ENCODE peak calls at places on chromosomes 16 and 17, in six cellular contexts. N is GM12878, F is transverse colon, V is esophagus muscularis mucosa, G is tibial nerve, Z is stomach. O is an unnamed sample.

GRCh38 chr16:88375236-88376052 is 7.3 kb upstream of the ZNF469 start:
- DNase-seq in N (no peak), F (no peak), V (no peak), G (no peak), Z (no peak), O (no peak)

GRCh38 chr17:52170963-52171572 is 12.6 kb upstream of the CA10 start:
- DNase-seq in N (no peak), F (no peak), V (no peak), G (no peak), Z (peak; percentile 67), O (no peak)

GRCh38 chr17:47803751-47804150 is 17.8 kb downstream of the OSBPL7 start:
- DNase-seq in N (no peak), F (no peak), V (no peak), G (no peak), Z (peak; percentile 7), O (peak; percentile 30)

GRCh38 chr16:65409505-65409904 is 287.6 kb upstream of the CDH11 start:
- DNase-seq in N (no peak), F (no peak), V (no peak), G (no peak), Z (no peak), O (no peak)

GRCh38 chr16:49889725-49890397 is 33.9 kb upstream of the ZNF423 start:
- DNase-seq in N (no peak), F (no peak), V (no peak), G (no peak), Z (no peak), O (no peak)

GRCh38 chr17:80622170-80622466 is 77.5 kb downstream of the RPTOR start:
- DNase-seq in N (no peak), F (no peak), V (no peak), G (no peak), Z (no peak), O (no peak)

GRCh38 chr17:49361129-49361901 is 735 bp downstream of the ZNF652 start:
- DNase-seq in N (peak; percentile 48), F (peak; percentile 74), V (no peak), G (no peak), Z (peak; percentile 59), O (peak; percentile 72)

GRCh38 chr17:60586288-60586974 is 13.6 kb upstream of the PPM1D start:
- DNase-seq in N (no peak), F (no peak), V (no peak), G (no peak), Z (no peak), O (no peak)

GRCh38 chr16:75288596-75289120 is 37.2 kb upstream of the BCAR1 start:
- DNase-seq in N (peak; percentile 55), F (no peak), V (no peak), G (no peak), Z (no peak), O (no peak)

GRCh38 chr17:83106913-83107655 is 27.7 kb downstream of the METRNL start:
- DNase-seq in N (no peak), F (no peak), V (no peak), G (no peak), Z (no peak), O (no peak)

GRCh38 chr16:83615981-83616380 is 191.8 kb upstream of the HSBP1 start:
- DNase-seq in N (no peak), F (no peak), V (peak; percentile 26), G (no peak), Z (no peak), O (no peak)

GRCh38 chr16:64687796-64688195 is 434.1 kb downstream of the CDH11 start:
- DNase-seq in N (no peak), F (no peak), V (no peak), G (no peak), Z (no peak), O (no peak)

GRCh38 chr17:60142872-60143499 is 6.8 kb upstream of the CA4 start:
- DNase-seq in N (peak; percentile 32), F (peak; percentile 91), V (no peak), G (peak; percentile 83), Z (peak; percentile 93), O (peak; percentile 80)

GRCh38 chr16:23339781-23340180 is 37.7 kb downstream of the SCNN1B start:
- DNase-seq in N (no peak), F (no peak), V (no peak), G (no peak), Z (no peak), O (no peak)

GRCh38 chr16:64971211-64971610 is 150.7 kb downstream of the CDH11 start:
- DNase-seq in N (no peak), F (no peak), V (no peak), G (no peak), Z (no peak), O (no peak)

GRCh38 chr16:23223368-23223767 is 40.8 kb downstream of the SCNN1G start:
- DNase-seq in N (no peak), F (no peak), V (no peak), G (no peak), Z (no peak), O (no peak)

GRCh38 chr17:42980274-42980765 is at the start of gene RUNDC1:
- DNase-seq in N (peak; percentile 51), F (peak; percentile 99), V (peak; percentile 96), G (peak; percentile 86), Z (peak; percentile 97), O (peak; percentile 96)

GRCh38 chr17:42803074-42803883 is 4.6 kb downstream of the CNTD1 start:
- DNase-seq in N (no peak), F (no peak), V (no peak), G (no peak), Z (no peak), O (no peak)

GRCh38 chr16:74713876-74714275 is 13.2 kb upstream of the MLKL start:
- DNase-seq in N (no peak), F (no peak), V (no peak), G (no peak), Z (no peak), O (no peak)

GRCh38 chr17:16439303-16439791 is 24.0 kb downstream of the TRPV2 start:
- DNase-seq in N (no peak), F (no peak), V (no peak), G (no peak), Z (no peak), O (no peak)

GRCh38 chr17:16439867-16440351 is 24.5 kb downstream of the TRPV2 start:
- DNase-seq in N (no peak), F (no peak), V (no peak), G (no peak), Z (no peak), O (no peak)

GRCh38 chr17:16442141-16442540 is 26.8 kb downstream of the TRPV2 start:
- DNase-seq in N (no peak), F (no peak), V (no peak), G (no peak), Z (no peak), O (no peak)

GRCh38 chr17:16442594-16443389 is 27.4 kb downstream of the TRPV2 start:
- DNase-seq in N (no peak), F (no peak), V (no peak), G (no peak), Z (no peak), O (no peak)

DNA sequence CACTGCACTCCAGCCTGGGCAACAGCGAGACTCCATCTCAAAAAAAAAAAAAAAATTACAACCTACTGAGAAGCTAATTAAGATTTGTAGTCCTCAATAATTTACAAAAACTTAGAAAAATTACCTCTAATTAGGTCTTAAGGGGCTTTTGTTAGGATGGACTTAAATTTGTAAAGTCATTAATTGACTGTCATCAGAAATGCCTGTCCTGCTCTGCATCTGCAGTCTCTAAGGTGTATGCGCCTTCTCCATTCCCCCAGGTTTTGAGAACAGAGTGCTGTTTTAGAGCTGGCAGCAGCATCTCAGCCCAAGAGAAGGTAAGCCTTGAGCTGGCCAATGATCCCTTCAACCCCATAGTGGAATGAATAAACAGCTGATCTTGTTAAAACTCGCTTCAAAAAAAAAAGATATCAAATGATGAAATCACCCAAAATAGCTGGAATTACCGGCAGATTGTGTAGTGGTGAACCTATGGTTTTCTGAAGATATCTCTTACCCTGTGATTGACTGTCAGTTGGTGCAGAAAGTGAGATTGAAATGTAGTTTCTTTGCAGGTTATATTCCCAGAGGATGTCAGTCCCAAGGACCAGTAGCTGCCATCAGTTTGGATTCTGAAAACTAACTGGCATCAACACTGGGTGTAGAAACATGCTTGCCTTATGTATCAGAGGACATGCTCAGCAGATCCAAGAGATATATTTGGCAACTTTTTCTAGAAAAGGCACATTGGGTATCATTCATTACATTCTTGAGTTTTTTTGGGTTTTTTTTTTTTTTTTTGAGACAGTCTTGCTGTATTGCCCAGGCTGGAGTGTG is 25.7 kb downstream of the TRPV2 start:
- DNase-seq in N (no peak), F (no peak), V (no peak), G (no peak), Z (no peak), O (no peak)
- H3K36me3 ChIP-seq in N (peaks cover 20% of the 10 kb centered on the region), F (no peaks in the 10 kb centered on the region), V (peaks cover 52% of the 10 kb centered on the region), G (peaks cover 12% of the 10 kb centered on the region), Z (peaks cover 28% of the 10 kb centered on the region), O (peaks cover 39% of the 10 kb centered on the region)

GRCh38 chr17:68383443-68384321 is 73.6 kb downstream of the WIPI1 start:
- DNase-seq in N (no peak), F (no peak), V (no peak), G (no peak), Z (no peak), O (peak; percentile 58)
- H3K4me1 ChIP-seq in N (no peaks in the 10 kb centered on the region), F (peaks cover 9% of the 10 kb centered on the region), V (peaks cover 42% of the 10 kb centered on the region), G (peaks cover 10% of the 10 kb centered on the region), Z (peaks cover 22% of the 10 kb centered on the region), O (peaks cover 27% of the 10 kb centered on the region)

DNA sequence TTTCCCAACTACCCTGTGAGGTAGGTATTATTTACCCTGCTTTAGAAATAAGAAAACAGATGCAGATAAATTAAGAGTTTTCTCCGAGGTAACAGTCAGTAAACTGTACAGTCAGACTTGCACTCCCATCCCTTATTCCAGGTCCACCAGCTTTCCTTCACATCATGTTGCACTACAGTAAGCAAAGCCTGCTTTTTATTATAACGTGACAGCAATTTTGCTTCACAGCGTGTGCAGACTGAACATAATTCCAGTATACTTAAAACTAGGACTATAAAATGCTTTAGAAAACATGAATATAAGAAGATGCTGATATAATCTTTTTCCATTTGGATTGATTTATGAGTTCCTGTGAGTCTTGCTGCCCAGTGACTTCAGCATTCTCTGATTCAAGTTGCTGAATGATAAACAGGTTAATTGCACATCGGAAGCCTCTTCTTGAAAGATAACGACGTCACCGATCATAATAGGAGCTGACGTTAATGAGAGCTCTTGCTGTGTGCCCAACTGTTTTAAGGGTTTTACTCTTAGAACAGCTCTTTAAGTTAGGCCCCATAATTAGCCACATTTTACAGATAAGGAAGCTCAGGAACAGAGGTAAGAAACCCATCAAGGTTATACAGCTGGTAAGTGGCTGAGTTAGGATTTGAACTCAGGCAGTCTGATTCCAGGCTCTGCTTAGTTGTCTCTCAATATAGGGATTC is 1.4 kb downstream of the LIG3 start:
- DNase-seq in N (no peak), F (no peak), V (no peak), G (no peak), Z (no peak), O (no peak)
- TF ChIP-seq EP300 in N (no peak), F (no peak), V (no peak), G (no peak), Z (no peak), O (no peak)

GRCh38 chr17:76089680-76090516 is 10.9 kb downstream of the ZACN start:
- DNase-seq in N (no peak), F (no peak), V (no peak), G (no peak), Z (no peak), O (no peak)
- H3K36me3 ChIP-seq in N (peaks cover 25% of the 10 kb centered on the region), F (peaks cover 3% of the 10 kb centered on the region), V (peaks cover 99% of the 10 kb centered on the region), G (peaks cover 55% of the 10 kb centered on the region), Z (peaks cover 85% of the 10 kb centered on the region), O (peaks cover 98% of the 10 kb centered on the region)